ENCODE peak calls at places on chromosomes 2 and 18, in nine cellular contexts. One of them, this sample, is unnamed.
A peak's percentile ranks its signal among the peaks of the same experiment; 100 is the strongest.

GRCh38 chr2:10964076-10964812 is 52.5 kb downstream of the KCNF1 start:
- DNase-seq in GM10248: no peak
- DNase-seq in AG08395: no peak
- DNase-seq in T-helper 9 cell: no peak
- DNase-seq in type B pancreatic cell: no peak
- DNase-seq in HCEC 1CT: no peak
- DNase-seq in NCI-H1105: no peak
- DNase-seq in thoracic aorta: no peak
- DNase-seq in germinal center: no peak
- DNase-seq in this sample: no peak

GRCh38 chr2:3188405-3188946 is 189.1 kb downstream of the EIPR1 start:
- DNase-seq in GM10248: no peak
- DNase-seq in AG08395: no peak
- DNase-seq in T-helper 9 cell: no peak
- DNase-seq in type B pancreatic cell: no peak
- DNase-seq in HCEC 1CT: no peak
- DNase-seq in NCI-H1105: no peak
- DNase-seq in thoracic aorta: no peak
- DNase-seq in germinal center: no peak
- DNase-seq in this sample: no peak

GRCh38 chr18:12027046-12027445 is 45.7 kb downstream of the IMPA2 start:
- DNase-seq in GM10248: peak; percentile 8
- DNase-seq in AG08395: no peak
- DNase-seq in T-helper 9 cell: no peak
- DNase-seq in type B pancreatic cell: no peak
- DNase-seq in HCEC 1CT: no peak
- DNase-seq in NCI-H1105: no peak
- DNase-seq in thoracic aorta: no peak
- DNase-seq in germinal center: no peak
- DNase-seq in this sample: no peak

GRCh38 chr2:228703099-228703498 is 521.6 kb upstream of the SPHKAP start:
- DNase-seq in GM10248: no peak
- DNase-seq in AG08395: no peak
- DNase-seq in T-helper 9 cell: no peak
- DNase-seq in type B pancreatic cell: no peak
- DNase-seq in HCEC 1CT: no peak
- DNase-seq in NCI-H1105: no peak
- DNase-seq in thoracic aorta: no peak
- DNase-seq in germinal center: no peak
- DNase-seq in this sample: no peak

GRCh38 chr2:67797801-67798535 is 264.8 kb downstream of the C1D start:
- DNase-seq in GM10248: no peak
- DNase-seq in AG08395: peak; percentile 41
- DNase-seq in T-helper 9 cell: no peak
- DNase-seq in type B pancreatic cell: no peak
- DNase-seq in HCEC 1CT: peak; percentile 36
- DNase-seq in NCI-H1105: peak; percentile 26
- DNase-seq in thoracic aorta: no peak
- DNase-seq in germinal center: no peak
- DNase-seq in this sample: peak; percentile 34

GRCh38 chr18:79680100-79680879 is 687 bp downstream of the CTDP1 start:
- DNase-seq in GM10248: no peak
- DNase-seq in AG08395: peak; percentile 65
- DNase-seq in T-helper 9 cell: peak; percentile 16
- DNase-seq in type B pancreatic cell: no peak
- DNase-seq in HCEC 1CT: peak; percentile 45
- DNase-seq in NCI-H1105: no peak
- DNase-seq in thoracic aorta: no peak
- DNase-seq in germinal center: peak; percentile 46
- DNase-seq in this sample: peak; percentile 69

GRCh38 chr18:44197837-44198236 is 482.9 kb upstream of the SETBP1 start:
- DNase-seq in GM10248: no peak
- DNase-seq in AG08395: no peak
- DNase-seq in T-helper 9 cell: no peak
- DNase-seq in type B pancreatic cell: no peak
- DNase-seq in HCEC 1CT: no peak
- DNase-seq in NCI-H1105: no peak
- DNase-seq in thoracic aorta: no peak
- DNase-seq in germinal center: no peak
- DNase-seq in this sample: no peak

GRCh38 chr2:70995227-70995729 is 605 bp upstream of the TEX261 start:
- DNase-seq in GM10248: peak; percentile 59
- DNase-seq in AG08395: peak; percentile 30
- DNase-seq in T-helper 9 cell: peak; percentile 41
- DNase-seq in type B pancreatic cell: peak; percentile 66
- DNase-seq in HCEC 1CT: no peak
- DNase-seq in NCI-H1105: peak; percentile 38
- DNase-seq in thoracic aorta: no peak
- DNase-seq in germinal center: peak; percentile 63
- DNase-seq in this sample: peak; percentile 65

GRCh38 chr2:37829202-37829601 is 95.9 kb upstream of the RMDN2 start:
- DNase-seq in GM10248: no peak
- DNase-seq in AG08395: peak; percentile 92
- DNase-seq in T-helper 9 cell: no peak
- DNase-seq in type B pancreatic cell: no peak
- DNase-seq in HCEC 1CT: peak; percentile 99
- DNase-seq in NCI-H1105: no peak
- DNase-seq in thoracic aorta: peak; percentile 40
- DNase-seq in germinal center: no peak
- DNase-seq in this sample: peak; percentile 93

GRCh38 chr18:3710712-3711269 is 260.8 kb downstream of the TGIF1 start:
- DNase-seq in GM10248: no peak
- DNase-seq in AG08395: no peak
- DNase-seq in T-helper 9 cell: no peak
- DNase-seq in type B pancreatic cell: no peak
- DNase-seq in HCEC 1CT: no peak
- DNase-seq in NCI-H1105: no peak
- DNase-seq in thoracic aorta: no peak
- DNase-seq in germinal center: no peak
- DNase-seq in this sample: peak; percentile 12

GRCh38 chr18:45730832-45731545 is 7.0 kb downstream of the SLC14A1 start:
- DNase-seq in GM10248: no peak
- DNase-seq in AG08395: peak; percentile 44
- DNase-seq in T-helper 9 cell: no peak
- DNase-seq in type B pancreatic cell: no peak
- DNase-seq in HCEC 1CT: peak; percentile 84
- DNase-seq in NCI-H1105: no peak
- DNase-seq in thoracic aorta: no peak
- DNase-seq in germinal center: no peak
- DNase-seq in this sample: peak; percentile 83

GRCh38 chr2:162123806-162124758 is 28.0 kb downstream of the GCG start:
- DNase-seq in GM10248: peak; percentile 47
- DNase-seq in AG08395: peak; percentile 49
- DNase-seq in T-helper 9 cell: no peak
- DNase-seq in type B pancreatic cell: no peak
- DNase-seq in HCEC 1CT: peak; percentile 38
- DNase-seq in NCI-H1105: peak; percentile 45
- DNase-seq in thoracic aorta: no peak
- DNase-seq in germinal center: peak; percentile 34
- DNase-seq in this sample: peak; percentile 78

GRCh38 chr2:170170281-170171035 is 7.5 kb upstream of the MYO3B start:
- DNase-seq in GM10248: no peak
- DNase-seq in AG08395: no peak
- DNase-seq in T-helper 9 cell: no peak
- DNase-seq in type B pancreatic cell: no peak
- DNase-seq in HCEC 1CT: no peak
- DNase-seq in NCI-H1105: peak; percentile 16
- DNase-seq in thoracic aorta: no peak
- DNase-seq in germinal center: no peak
- DNase-seq in this sample: no peak

GRCh38 chr2:85893428-85894258 is 4.9 kb upstream of the ST3GAL5 start:
- DNase-seq in GM10248: no peak
- DNase-seq in AG08395: peak; percentile 72
- DNase-seq in T-helper 9 cell: no peak
- DNase-seq in type B pancreatic cell: no peak
- DNase-seq in HCEC 1CT: peak; percentile 84
- DNase-seq in NCI-H1105: no peak
- DNase-seq in thoracic aorta: no peak
- DNase-seq in germinal center: no peak
- DNase-seq in this sample: peak; percentile 94

GRCh38 chr18:79465392-79465991 is 69.8 kb downstream of the NFATC1 start:
- DNase-seq in GM10248: peak; percentile 85
- DNase-seq in AG08395: peak; percentile 53
- DNase-seq in T-helper 9 cell: no peak
- DNase-seq in type B pancreatic cell: no peak
- DNase-seq in HCEC 1CT: no peak
- DNase-seq in NCI-H1105: no peak
- DNase-seq in thoracic aorta: no peak
- DNase-seq in germinal center: peak; percentile 81
- DNase-seq in this sample: no peak

GRCh38 chr18:52459890-52460289 is 119.9 kb downstream of the DCC start:
- DNase-seq in GM10248: no peak
- DNase-seq in AG08395: no peak
- DNase-seq in T-helper 9 cell: no peak
- DNase-seq in type B pancreatic cell: no peak
- DNase-seq in HCEC 1CT: no peak
- DNase-seq in NCI-H1105: no peak
- DNase-seq in thoracic aorta: no peak
- DNase-seq in germinal center: no peak
- DNase-seq in this sample: no peak

GRCh38 chr18:55763298-55763697 is 175.3 kb upstream of the TCF4 start:
- DNase-seq in GM10248: no peak
- DNase-seq in AG08395: peak; percentile 31
- DNase-seq in T-helper 9 cell: no peak
- DNase-seq in type B pancreatic cell: no peak
- DNase-seq in HCEC 1CT: peak; percentile 58
- DNase-seq in NCI-H1105: no peak
- DNase-seq in thoracic aorta: no peak
- DNase-seq in germinal center: no peak
- DNase-seq in this sample: peak; percentile 78

GRCh38 chr18:6404834-6405233 is 9.9 kb downstream of the L3MBTL4 start:
- DNase-seq in GM10248: no peak
- DNase-seq in AG08395: no peak
- DNase-seq in T-helper 9 cell: no peak
- DNase-seq in type B pancreatic cell: no peak
- DNase-seq in HCEC 1CT: no peak
- DNase-seq in NCI-H1105: no peak
- DNase-seq in thoracic aorta: no peak
- DNase-seq in germinal center: no peak
- DNase-seq in this sample: no peak

GRCh38 chr2:149826471-149827125 is 239.0 kb upstream of the MMADHC start:
- DNase-seq in GM10248: no peak
- DNase-seq in AG08395: peak; percentile 26
- DNase-seq in T-helper 9 cell: no peak
- DNase-seq in type B pancreatic cell: no peak
- DNase-seq in HCEC 1CT: peak; percentile 30
- DNase-seq in NCI-H1105: no peak
- DNase-seq in thoracic aorta: no peak
- DNase-seq in germinal center: no peak
- DNase-seq in this sample: peak; percentile 7

GRCh38 chr2:2758793-2759367 is 427.8 kb upstream of the MYT1L start:
- DNase-seq in GM10248: no peak
- DNase-seq in AG08395: no peak
- DNase-seq in T-helper 9 cell: no peak
- DNase-seq in type B pancreatic cell: no peak
- DNase-seq in HCEC 1CT: no peak
- DNase-seq in NCI-H1105: no peak
- DNase-seq in thoracic aorta: no peak
- DNase-seq in germinal center: no peak
- DNase-seq in this sample: no peak

GRCh38 chr2:38791747-38792146 is 13.7 kb downstream of the GEMIN6 start:
- DNase-seq in GM10248: no peak
- DNase-seq in AG08395: no peak
- DNase-seq in T-helper 9 cell: no peak
- DNase-seq in type B pancreatic cell: no peak
- DNase-seq in HCEC 1CT: no peak
- DNase-seq in NCI-H1105: no peak
- DNase-seq in thoracic aorta: no peak
- DNase-seq in germinal center: peak; percentile 20
- DNase-seq in this sample: no peak

GRCh38 chr18:35215026-35215425 is 25.8 kb upstream of the ZNF397 start:
- DNase-seq in GM10248: no peak
- DNase-seq in AG08395: no peak
- DNase-seq in T-helper 9 cell: no peak
- DNase-seq in type B pancreatic cell: no peak
- DNase-seq in HCEC 1CT: no peak
- DNase-seq in NCI-H1105: peak; percentile 6
- DNase-seq in thoracic aorta: no peak
- DNase-seq in germinal center: no peak
- DNase-seq in this sample: no peak

GRCh38 chr2:201126308-201127127 is 10.6 kb downstream of the CFLAR start:
- DNase-seq in GM10248: no peak
- DNase-seq in AG08395: peak; percentile 44
- DNase-seq in T-helper 9 cell: no peak
- DNase-seq in type B pancreatic cell: no peak
- DNase-seq in HCEC 1CT: peak; percentile 45
- DNase-seq in NCI-H1105: no peak
- DNase-seq in thoracic aorta: no peak
- DNase-seq in germinal center: peak; percentile 32
- DNase-seq in this sample: peak; percentile 52

GRCh38 chr18:3059272-3059671 is 46.3 kb upstream of the LPIN2 start:
- DNase-seq in GM10248: no peak
- DNase-seq in AG08395: no peak
- DNase-seq in T-helper 9 cell: no peak
- DNase-seq in type B pancreatic cell: no peak
- DNase-seq in HCEC 1CT: no peak
- DNase-seq in NCI-H1105: no peak
- DNase-seq in thoracic aorta: no peak
- DNase-seq in germinal center: no peak
- DNase-seq in this sample: no peak

GRCh38 chr2:218400930-218401833 is 1.5 kb downstream of the CTDSP1 start:
- DNase-seq in GM10248: no peak
- DNase-seq in AG08395: no peak
- DNase-seq in T-helper 9 cell: no peak
- DNase-seq in type B pancreatic cell: no peak
- DNase-seq in HCEC 1CT: no peak
- DNase-seq in NCI-H1105: no peak
- DNase-seq in thoracic aorta: no peak
- DNase-seq in germinal center: no peak
- DNase-seq in this sample: no peak

GRCh38 chr2:24972315-24972958 is 682 bp upstream of the DNAJC27 start:
- DNase-seq in GM10248: peak; percentile 36
- DNase-seq in AG08395: no peak
- DNase-seq in T-helper 9 cell: peak; percentile 19
- DNase-seq in type B pancreatic cell: no peak
- DNase-seq in HCEC 1CT: no peak
- DNase-seq in NCI-H1105: peak; percentile 8
- DNase-seq in thoracic aorta: no peak
- DNase-seq in germinal center: peak; percentile 41
- DNase-seq in this sample: peak; percentile 44

GRCh38 chr2:126849991-126850535 is 48.6 kb upstream of the TEX51 start:
- DNase-seq in GM10248: no peak
- DNase-seq in AG08395: no peak
- DNase-seq in T-helper 9 cell: no peak
- DNase-seq in type B pancreatic cell: peak; percentile 48
- DNase-seq in HCEC 1CT: no peak
- DNase-seq in NCI-H1105: no peak
- DNase-seq in thoracic aorta: no peak
- DNase-seq in germinal center: no peak
- DNase-seq in this sample: no peak

This sample was measured in ELR.